ENCODE peak calls at places on chromosomes 13 and 19, in five cellular contexts. Y, A, I, O and K are unnamed samples.
A peak's percentile ranks its signal among the peaks of the same experiment; 100 is the strongest.

GRCh38 chr19:40724315-40724714 is 7.4 kb downstream of the ITPKC start:
- DNase-seq in Y (no peak), A (no peak), I (no peak), O (no peak), K (no peak)

GRCh38 chr13:49602005-49602404 is 16.6 kb upstream of the RCBTB1 start:
- DNase-seq in Y (no peak), A (no peak), I (no peak), O (no peak), K (no peak)

GRCh38 chr13:70784590-70784989 is 676.3 kb upstream of the KLHL1 start:
- DNase-seq in Y (no peak), A (no peak), I (no peak), O (no peak), K (no peak)

GRCh38 chr19:13825489-13826475 is 30.5 kb downstream of the ZSWIM4 start:
- DNase-seq in Y (no peak), A (no peak), I (peak; percentile 93), O (no peak), K (no peak)

GRCh38 chr19:30667227-30667626 is 295.0 kb downstream of the ZNF536 start:
- DNase-seq in Y (no peak), A (no peak), I (no peak), O (peak; percentile 31), K (no peak)

GRCh38 chr13:73036566-73036965 is 22.2 kb upstream of the KLF5 start:
- DNase-seq in Y (no peak), A (no peak), I (no peak), O (no peak), K (no peak)

GRCh38 chr13:48398450-48399095 is 14.3 kb downstream of the LPAR6 start:
- DNase-seq in Y (no peak), A (peak; percentile 65), I (no peak), O (no peak), K (no peak)

GRCh38 chr13:49093376-49093775 is 117.7 kb downstream of the FNDC3A start:
- DNase-seq in Y (no peak), A (no peak), I (no peak), O (no peak), K (no peak)

GRCh38 chr13:30805603-30806011 is 70.3 kb downstream of the ALOX5AP start:
- DNase-seq in Y (no peak), A (no peak), I (no peak), O (no peak), K (no peak)

GRCh38 chr19:32870154-32870573 is 597 bp upstream of the SLC7A9 start:
- DNase-seq in Y (no peak), A (no peak), I (peak; percentile 69), O (no peak), K (no peak)

GRCh38 chr19:30073152-30074000 is 131.3 kb downstream of the URI1 start:
- DNase-seq in Y (no peak), A (no peak), I (no peak), O (no peak), K (no peak)

GRCh38 chr13:41639955-41640780 is 182.8 kb downstream of the RGCC start:
- DNase-seq in Y (no peak), A (no peak), I (no peak), O (no peak), K (no peak)

GRCh38 chr19:801861-802496 is 4.7 kb downstream of the PTBP1 start:
- DNase-seq in Y (no peak), A (no peak), I (peak; percentile 30), O (no peak), K (no peak)

GRCh38 chr19:30362156-30362754 is 9.9 kb upstream of the ZNF536 start:
- DNase-seq in Y (no peak), A (no peak), I (no peak), O (no peak), K (no peak)

GRCh38 chr19:58328999-58329398 is 2.2 kb downstream of the ZSCAN22 start:
- DNase-seq in Y (peak; percentile 15), A (no peak), I (peak; percentile 77), O (no peak), K (no peak)

GRCh38 chr13:20188649-20189553 is 3.8 kb downstream of the GJB2 start:
- DNase-seq in Y (no peak), A (no peak), I (peak; percentile 67), O (no peak), K (no peak)

GRCh38 chr19:41904118-41904870 is 21.3 kb downstream of the ARHGEF1 start:
- DNase-seq in Y (peak; percentile 53), A (no peak), I (no peak), O (no peak), K (peak; percentile 56)

GRCh38 chr13:24865158-24865557 is 101.2 kb downstream of the RNF17 start:
- DNase-seq in Y (no peak), A (no peak), I (no peak), O (no peak), K (no peak)

GRCh38 chr13:81142306-81142999 is 801.5 kb upstream of the SPRY2 start:
- DNase-seq in Y (no peak), A (no peak), I (no peak), O (no peak), K (no peak)

GRCh38 chr13:106867249-106867648 is 299.3 kb upstream of the ARGLU1 start:
- DNase-seq in Y (no peak), A (no peak), I (no peak), O (no peak), K (no peak)

GRCh38 chr19:35628565-35629331 is at the start of gene RBM42:
- DNase-seq in Y (peak; percentile 99), A (peak; percentile 100), I (peak; percentile 99), O (peak; percentile 98), K (peak; percentile 98)

GRCh38 chr19:42175952-42176648 is 41.4 kb downstream of the DEDD2 start:
- DNase-seq in Y (peak; percentile 13), A (peak; percentile 39), I (peak; percentile 53), O (no peak), K (no peak)

GRCh38 chr19:1402411-1403070 is 1.2 kb upstream of the GAMT start:
- DNase-seq in Y (no peak), A (no peak), I (no peak), O (no peak), K (no peak)

GRCh38 chr19:10518444-10519361 is 1.5 kb upstream of the S1PR5 start:
- DNase-seq in Y (no peak), A (no peak), I (no peak), O (no peak), K (no peak)

GRCh38 chr19:41694831-41695635 is 7.0 kb upstream of the CEACAM7 start:
- DNase-seq in Y (no peak), A (no peak), I (peak; percentile 7), O (peak; percentile 29), K (no peak)

GRCh38 chr19:50795665-50796073 is 5.5 kb downstream of the ACP4 start:
- DNase-seq in Y (peak; percentile 21), A (peak; percentile 15), I (no peak), O (no peak), K (no peak)

GRCh38 chr13:29594710-29595379 is 643 bp downstream of the SLC7A1 start:
- DNase-seq in Y (peak; percentile 49), A (peak; percentile 67), I (no peak), O (peak; percentile 75), K (peak; percentile 19)

GRCh38 chr19:950352-951066 is 24.7 kb downstream of the ARID3A start:
- DNase-seq in Y (no peak), A (no peak), I (no peak), O (no peak), K (no peak)